ENCODE peak calls at places on chromosome 19, in seven cellular contexts. S, F, U, Z, Q, R and H are unnamed samples.

GRCh38 chr19:50933640-50934039 is 19.2 kb downstream of the KLK5 start:
- DNase-seq in F (peak; percentile 8), Z (peak; percentile 35), R (no peak), Q (no peak), S (no peak), U (no peak), H (no peak)

GRCh38 chr19:27775395-27775794 is 1437.6 kb downstream of the UQCRFS1 start:
- DNase-seq in Q (no peak), S (no peak), R (no peak), F (no peak), U (no peak), Z (no peak), H (no peak)

GRCh38 chr19:47186337-47187022 is 44.5 kb downstream of the BBC3 start:
- DNase-seq in U (no peak), F (no peak), R (no peak), S (peak; percentile 71), Q (peak; percentile 30), Z (no peak), H (peak; percentile 84)

GRCh38 chr19:22144394-22144793 is 52.4 kb downstream of the ZNF676 start:
- DNase-seq in S (no peak), R (no peak), Z (no peak), U (no peak), F (peak; percentile 32), Q (no peak), H (no peak)

GRCh38 chr19:1468274-1469199 is 10.5 kb downstream of the C19orf25 start:
- DNase-seq in R (no peak), U (no peak), Z (no peak), Q (no peak), F (peak; percentile 26), S (no peak), H (no peak)

GRCh38 chr19:21604941-21605548 is 99.6 kb downstream of the ZNF429 start:
- DNase-seq in U (no peak), R (no peak), Q (no peak), S (no peak), Z (no peak), F (peak; percentile 15), H (no peak)

GRCh38 chr19:52585604-52586003 is 15.5 kb downstream of the ZNF701 start:
- DNase-seq in S (no peak), Z (no peak), U (no peak), R (no peak), F (no peak), Q (no peak), H (no peak)

GRCh38 chr19:6260912-6261636 is 18.7 kb downstream of the MLLT1 start:
- DNase-seq in U (peak; percentile 45), R (no peak), Z (no peak), F (no peak), S (peak; percentile 19), Q (no peak), H (no peak)

GRCh38 chr19:51098366-51099069 is 9.7 kb downstream of the CTU1 start:
- DNase-seq in Z (no peak), U (peak; percentile 47), Q (peak; percentile 20), F (peak; percentile 33), S (no peak), R (no peak), H (no peak)

GRCh38 chr19:18029617-18030338 is 21.8 kb downstream of the ARRDC2 start:
- DNase-seq in Q (peak; percentile 59), Z (no peak), U (no peak), S (no peak), F (no peak), R (no peak), H (no peak)

GRCh38 chr19:33040994-33041827 is 23.5 kb downstream of the RHPN2 start:
- DNase-seq in Z (no peak), R (peak; percentile 82), U (no peak), S (no peak), F (no peak), Q (peak; percentile 81), H (no peak)

GRCh38 chr19:5903054-5903501 is 512 bp downstream of the NDUFA11 start:
- DNase-seq in Q (no peak), U (no peak), S (no peak), Z (no peak), R (no peak), F (peak; percentile 43), H (no peak)

GRCh38 chr19:35320285-35320706 is 8.7 kb upstream of the CD22 start:
- DNase-seq in Z (no peak), U (no peak), R (no peak), F (no peak), Q (no peak), S (no peak), H (no peak)

GRCh38 chr19:13959962-13960862 is 7.9 kb downstream of the DCAF15 start:
- DNase-seq in R (no peak), U (no peak), Z (no peak), F (no peak), Q (no peak), S (peak; percentile 16), H (no peak)

GRCh38 chr19:17671906-17672305 is 16.2 kb downstream of the UNC13A start:
- DNase-seq in Q (no peak), Z (no peak), R (no peak), U (no peak), S (no peak), F (peak; percentile 27), H (peak; percentile 25)

GRCh38 chr19:5480427-5480836 is 25.2 kb downstream of the ZNRF4 start:
- DNase-seq in S (no peak), Q (peak; percentile 26), U (no peak), R (peak; percentile 4), Z (no peak), F (peak; percentile 14), H (no peak)

GRCh38 chr19:15195381-15195964 is 5.3 kb downstream of the NOTCH3 start:
- DNase-seq in U (peak; percentile 50), F (peak; percentile 53), S (no peak), Q (peak; percentile 29), R (no peak), Z (peak; percentile 63), H (no peak)
- TF ChIP-seq CTCF in U (no peak), F (peak; percentile 10), S (no peak), Q (no peak), R (no peak), Z (no peak), H (no peak)

DNA sequence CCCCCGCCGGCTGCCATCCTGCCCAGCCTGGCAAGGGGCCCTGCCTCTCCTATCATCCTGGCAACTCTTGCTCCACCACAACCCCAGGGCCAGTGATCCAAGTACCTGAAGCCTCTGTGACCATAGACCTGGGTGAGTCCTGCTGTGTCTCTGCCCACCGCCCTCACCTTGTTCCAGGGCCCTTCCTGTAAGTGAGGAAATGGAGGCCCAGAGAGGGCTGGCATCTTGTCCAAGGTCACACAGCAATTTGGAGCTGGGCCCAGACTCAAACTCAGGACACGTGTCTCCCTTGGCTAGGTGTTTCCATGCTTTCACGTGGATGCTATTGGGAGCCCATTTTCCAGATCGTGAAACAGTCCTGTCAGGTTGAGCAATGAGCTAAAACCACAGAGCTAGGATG is 3.7 kb downstream of the CREB3L3 start:
- DNase-seq in Q (no peak), U (no peak), Z (no peak), F (no peak), S (no peak), R (no peak), H (no peak)
- H3K4me3 ChIP-seq in Q (no peak overlapping the region), U (no peak overlapping the region), Z (no peak overlapping the region), F (no peak overlapping the region), S (no peak overlapping the region), R (no peak overlapping the region), H (no peak overlapping the region)

GRCh38 chr19:7746903-7747884 is at the start of gene CD209:
- DNase-seq in F (no peak), R (no peak), S (no peak), U (no peak), Q (no peak), Z (no peak), H (no peak)

GRCh38 chr19:7751157-7751783 is 3.9 kb upstream of the CD209 start:
- DNase-seq in R (no peak), F (no peak), Q (no peak), U (no peak), Z (no peak), S (no peak), H (peak; percentile 45)

GRCh38 chr19:7748171-7748570 is 837 bp upstream of the CD209 start:
- DNase-seq in F (no peak), S (no peak), U (no peak), Z (no peak), Q (no peak), R (no peak), H (no peak)

GRCh38 chr19:7744871-7745270 is 2.5 kb downstream of the CD209 start:
- DNase-seq in Z (no peak), U (no peak), S (no peak), F (no peak), Q (no peak), R (no peak), H (no peak)

DNA sequence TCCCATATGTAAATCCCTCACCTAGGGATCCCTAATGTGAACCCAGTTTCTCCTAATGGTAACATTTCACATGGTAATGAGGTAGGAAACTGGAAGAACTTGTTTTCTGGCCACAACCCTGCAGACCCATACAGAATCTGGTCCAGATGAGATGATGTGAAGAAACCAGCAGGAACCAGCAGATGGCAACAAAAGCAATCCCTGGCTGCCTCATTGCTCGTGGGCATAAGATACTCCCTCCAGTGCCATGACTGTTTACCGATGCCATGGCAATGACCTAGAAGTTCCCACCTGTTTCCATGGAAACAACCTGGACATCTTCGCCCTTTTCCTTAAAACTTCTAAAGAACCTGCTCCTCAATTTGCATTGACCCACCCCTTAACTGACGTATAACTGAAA is 1.4 kb upstream of the CD209 start:
- DNase-seq in U (no peak), Z (no peak), Q (no peak), R (no peak), F (no peak), S (no peak), H (no peak)
- TF ChIP-seq CTCF in U (no peak), Z (no peak), Q (no peak), R (peak; percentile 45), F (no peak), S (no peak), H (no peak)

GRCh38 chr19:45506991-45507863 is at the start of gene VASP:
- DNase-seq in Q (peak; percentile 96), R (no peak), U (peak; percentile 87), S (peak; percentile 89), Z (peak; percentile 91), F (peak; percentile 79), H (peak; percentile 80)

GRCh38 chr19:45503909-45504308 is 3.4 kb upstream of the VASP start:
- DNase-seq in Z (no peak), U (no peak), S (no peak), Q (no peak), F (no peak), R (no peak), H (no peak)

GRCh38 chr19:45505151-45505995 is 1.9 kb upstream of the VASP start:
- DNase-seq in U (no peak), R (no peak), Z (no peak), Q (no peak), S (no peak), F (no peak), H (no peak)

GRCh38 chr19:45506246-45506990 is 861 bp upstream of the VASP start:
- DNase-seq in Z (peak; percentile 92), Q (peak; percentile 98), U (peak; percentile 94), S (peak; percentile 99), F (peak; percentile 87), R (peak; percentile 46), H (peak; percentile 68)

GRCh38 chr19:45505996-45506245 is 1.4 kb upstream of the VASP start:
- DNase-seq in S (no peak), F (no peak), R (no peak), U (no peak), Z (no peak), Q (no peak), H (no peak)
- H3K4me3 ChIP-seq in S (peak overlapping the region; percentile 90), F (peak overlapping the region; percentile 39), R (peak overlapping the region; percentile 88), U (peak overlapping the region; percentile 94), Z (no peak overlapping the region), Q (peak overlapping the region; percentile 99), H (peak overlapping the region; percentile 94)